ENCODE peak calls at places on chromosome 21, in seven cellular contexts. U is stimulated activated CD8-positive, alpha-beta memory T cell treated with anti-CD3 and anti-CD28 coated beads, Interleukin-7, amount 100 ng/mL, for 24 hours; P is T-helper 17 cell; W is stimulated activated CD4-positive, alpha-beta T cell treated with anti-CD3 and anti-CD28 coated beads, Interleukin-15, amount 100 ng/mL, for 1 hour; A is Calu3; F is H7; X is breast epithelium. N is an unnamed sample.

GRCh38 chr21:16468191-16468590 is 738.4 kb downstream of the USP25 start:
- DNase-seq in A (no peak), P (no peak), F (no peak), U (no peak), W (no peak), X (no peak), N (no peak)

GRCh38 chr21:28899220-28899619 is 93.5 kb downstream of the LTN1 start:
- DNase-seq in A (no peak), X (no peak), P (no peak), W (no peak), U (no peak), F (no peak), N (no peak)

GRCh38 chr21:14551741-14552140 is 5.6 kb upstream of the SAMSN1 start:
- DNase-seq in W (no peak), A (no peak), P (no peak), U (no peak), F (no peak), X (no peak), N (no peak)

GRCh38 chr21:8993284-8993942 is 1528.0 kb upstream of the TPTE start:
- DNase-seq in F (no peak), P (no peak), A (peak), U (no peak), X (no peak), W (no peak), N (no peak)

GRCh38 chr21:45575304-45575992 is 33.2 kb upstream of the SLC19A1 start:
- DNase-seq in X (no peak), A (no peak), F (peak), U (no peak), P (no peak), W (no peak), N (no peak)

GRCh38 chr21:38293113-38293512 is 36.3 kb downstream of the KCNJ15 start:
- DNase-seq in U (no peak), F (no peak), P (no peak), X (no peak), A (no peak), W (no peak), N (no peak)

GRCh38 chr21:36203603-36203889 is 46.9 kb downstream of the DOP1B start:
- DNase-seq in U (peak), A (peak), X (no peak), P (no peak), W (peak), F (no peak), N (peak)

GRCh38 chr21:16707274-16707673 is 805.6 kb upstream of the CXADR start:
- DNase-seq in F (no peak), A (no peak), P (no peak), U (no peak), X (no peak), W (no peak), N (no peak)

GRCh38 chr21:35050348-35051286 is 1.5 kb upstream of the RUNX1 start:
- DNase-seq in W (no peak), X (no peak), F (no peak), P (no peak), A (no peak), U (no peak), N (peak)

GRCh38 chr21:21200939-21201610 is 202.9 kb downstream of the NCAM2 start:
- DNase-seq in W (no peak), X (no peak), F (no peak), U (no peak), A (no peak), P (no peak), N (no peak)

GRCh38 chr21:38032402-38032801 is 116.1 kb upstream of the KCNJ6 start:
- DNase-seq in X (no peak), P (no peak), W (no peak), U (no peak), A (no peak), F (no peak), N (no peak)

GRCh38 chr21:38467911-38468310 is 30.4 kb downstream of the ERG start:
- DNase-seq in W (no peak), X (no peak), U (no peak), F (peak), P (no peak), A (no peak), N (no peak)

GRCh38 chr21:32325706-32326105 is 27.1 kb downstream of the MRAP start:
- DNase-seq in X (no peak), U (no peak), P (no peak), A (no peak), W (no peak), F (no peak), N (no peak)

GRCh38 chr21:44802396-44803153 is 955 bp upstream of the UBE2G2 start:
- DNase-seq in A (no peak), X (no peak), F (peak), P (no peak), W (no peak), U (no peak), N (no peak)

GRCh38 chr21:29224006-29224405 is 74.7 kb upstream of the BACH1 start:
- DNase-seq in W (no peak), X (no peak), P (no peak), F (no peak), U (no peak), A (no peak), N (no peak)

GRCh38 chr21:39874759-39875158 is 7.5 kb downstream of the PCP4 start:
- DNase-seq in A (no peak), W (no peak), X (no peak), U (no peak), P (no peak), F (no peak), N (no peak)

GRCh38 chr21:46057111-46057709 is 40.7 kb upstream of the COL6A2 start:
- DNase-seq in P (no peak), A (no peak), F (peak), U (no peak), W (no peak), X (no peak), N (no peak)

GRCh38 chr21:38794978-38795377 is 10.8 kb upstream of the ETS2 start:
- DNase-seq in F (no peak), U (no peak), X (no peak), P (no peak), W (no peak), A (no peak), N (no peak)

GRCh38 chr21:33230518-33231324 is 983 bp downstream of the IFNAR2 start:
- DNase-seq in F (peak), A (peak), P (peak), W (no peak), X (peak), U (no peak), N (peak)

GRCh38 chr21:26795866-26796329 is 49.3 kb downstream of the ADAMTS1 start:
- DNase-seq in W (no peak), F (no peak), X (no peak), U (no peak), P (no peak), A (peak), N (no peak)

N was measured in T-helper 1 cell.